ENCODE peak calls at places on chromosomes 13 and 19, in seven cellular contexts. Z, U, B, C, W, Y and K are unnamed samples. For H3K4me1, the result is how much of the 10 kb centered on the place peaks cover.

GRCh38 chr13:67833564-67833963 is 603.4 kb upstream of the PCDH9 start:
- ATAC-seq in Z (no peak), U (no peak), B (no peak), C (no peak), W (no peak), Y (no peak), K (no peak)

GRCh38 chr19:49431330-49431749 is 6.2 kb downstream of the GFY start:
- ATAC-seq in Z (no peak), U (no peak), B (no peak), C (no peak), W (peak), Y (no peak), K (no peak)

GRCh38 chr13:78372581-78372980 is 230.8 kb downstream of the POU4F1 start:
- ATAC-seq in Z (no peak), U (no peak), B (no peak), C (no peak), W (no peak), Y (no peak), K (peak)

GRCh38 chr13:51237887-51238286 is 15.7 kb downstream of the FAM124A start:
- ATAC-seq in Z (no peak), U (no peak), B (no peak), C (no peak), W (no peak), Y (no peak), K (no peak)

GRCh38 chr13:51826606-51827005 is 18.4 kb downstream of the TMEM272 start:
- ATAC-seq in Z (no peak), U (no peak), B (no peak), C (no peak), W (no peak), Y (no peak), K (peak)

GRCh38 chr13:94093652-94094310 is 385.7 kb downstream of the DCT start:
- ATAC-seq in Z (no peak), U (no peak), B (no peak), C (no peak), W (no peak), Y (no peak), K (no peak)

GRCh38 chr13:42048323-42048624 is 174 bp upstream of the DGKH start:
- ATAC-seq in Z (peak), U (peak), B (peak), C (no peak), W (peak), Y (peak), K (peak)

GRCh38 chr19:1606138-1606651 is 933 bp upstream of the UQCR11 start:
- ATAC-seq in Z (no peak), U (peak), B (no peak), C (no peak), W (no peak), Y (peak), K (peak)

GRCh38 chr13:21221268-21221667 is 44.8 kb downstream of the MRPL57 start:
- ATAC-seq in Z (no peak), U (no peak), B (no peak), C (no peak), W (no peak), Y (no peak), K (no peak)

GRCh38 chr19:17081672-17082630 is 6.4 kb downstream of the MYO9B start:
- ATAC-seq in Z (no peak), U (no peak), B (no peak), C (no peak), W (no peak), Y (no peak), K (no peak)

GRCh38 chr13:41919031-41919740 is 41.7 kb downstream of the VWA8 start:
- ATAC-seq in Z (peak), U (peak), B (peak), C (no peak), W (peak), Y (peak), K (no peak)

GRCh38 chr13:28622286-28622685 is 36.6 kb upstream of the POMP start:
- ATAC-seq in Z (no peak), U (no peak), B (no peak), C (peak), W (no peak), Y (no peak), K (peak)

GRCh38 chr13:47835470-47836228 is 165.4 kb downstream of the SUCLA2 start:
- ATAC-seq in Z (peak), U (no peak), B (no peak), C (no peak), W (no peak), Y (no peak), K (no peak)

GRCh38 chr13:112143046-112143752 is 76.2 kb downstream of the SOX1 start:
- ATAC-seq in Z (no peak), U (no peak), B (no peak), C (no peak), W (no peak), Y (no peak), K (no peak)

GRCh38 chr13:46109451-46109850 is 4.6 kb upstream of the CPB2 start:
- ATAC-seq in Z (no peak), U (peak), B (no peak), C (no peak), W (no peak), Y (no peak), K (no peak)

GRCh38 chr13:75321084-75321483 is 160.9 kb downstream of the TBC1D4 start:
- ATAC-seq in Z (no peak), U (no peak), B (no peak), C (no peak), W (no peak), Y (no peak), K (no peak)

DNA sequence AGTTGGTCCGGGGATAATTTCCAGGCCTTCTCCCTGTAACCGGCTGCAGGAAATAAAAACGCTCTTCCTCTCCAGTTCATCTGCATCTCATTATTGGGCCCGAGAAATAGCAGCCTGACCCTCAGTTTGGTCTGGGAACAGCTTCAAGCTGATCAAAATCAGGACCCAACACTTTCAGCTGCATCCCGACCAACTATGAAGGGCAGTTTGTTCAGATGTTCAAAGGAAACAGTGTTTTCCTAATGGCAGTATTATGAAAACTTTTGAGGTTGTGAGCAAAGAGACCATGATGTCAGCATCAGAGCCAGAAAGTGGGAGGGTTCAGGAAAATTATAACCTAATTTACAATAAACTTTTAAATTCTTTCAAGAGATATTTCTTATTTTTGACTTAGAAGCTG is 35.7 kb downstream of the STK24 start:
- ATAC-seq in Z (no peak), U (no peak), B (no peak), C (no peak), W (no peak), Y (no peak), K (no peak)
- H3K4me1 ChIP-seq in Z (under half), U (half or more), B (under half), C (under half), W (under half), Y (half or more), K (under half)

DNA sequence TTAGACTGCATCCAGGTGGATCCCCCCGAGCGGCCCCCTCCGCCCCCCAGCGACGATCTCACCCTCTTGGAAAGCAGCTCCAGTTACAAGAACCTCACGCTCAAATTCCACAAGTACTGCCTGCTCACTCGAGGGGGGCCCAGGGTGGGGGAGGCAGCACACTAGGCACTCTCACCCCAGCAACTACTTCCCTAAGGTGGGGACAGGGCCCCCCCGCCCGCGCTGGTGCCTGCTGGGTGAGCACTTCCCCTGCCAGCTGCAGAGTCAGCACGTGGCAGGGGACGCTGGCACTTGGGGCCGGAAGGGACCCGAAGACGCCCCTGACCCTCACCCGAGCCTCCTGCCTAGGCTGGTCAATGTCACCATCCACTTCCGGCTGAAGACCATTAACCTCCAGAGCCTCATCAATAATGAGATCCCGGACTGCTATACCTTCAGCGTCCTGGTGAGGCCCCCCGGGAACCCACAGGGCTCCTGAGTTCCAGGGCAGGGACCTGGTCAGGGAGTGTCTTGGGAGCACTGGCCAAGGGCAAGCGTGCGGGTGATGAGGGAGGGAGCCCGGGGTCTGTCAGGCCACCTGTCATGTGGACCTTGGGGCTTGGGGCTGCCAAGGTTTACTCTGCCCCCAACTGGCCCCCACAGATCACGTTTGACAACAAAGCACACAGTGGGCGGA is 5.2 kb downstream of the MCOLN1 start:
- ATAC-seq in Z (no peak), U (no peak), B (no peak), C (no peak), W (no peak), Y (no peak), K (peak)
- TF ChIP-seq POLR2AphosphoS5 in Z (no peak), U (no peak), B (no peak), C (no peak), W (no peak), Y (no peak), K (no peak)

GRCh38 chr19:48254529-48254970 is 1.2 kb downstream of the CARD8 start:
- ATAC-seq in Z (no peak), U (no peak), B (no peak), C (no peak), W (no peak), Y (no peak), K (no peak)
- H3K4me1 ChIP-seq in Z (under half), U (under half), B (under half), C (half or more), W (under half), Y (under half), K (under half)

DNA sequence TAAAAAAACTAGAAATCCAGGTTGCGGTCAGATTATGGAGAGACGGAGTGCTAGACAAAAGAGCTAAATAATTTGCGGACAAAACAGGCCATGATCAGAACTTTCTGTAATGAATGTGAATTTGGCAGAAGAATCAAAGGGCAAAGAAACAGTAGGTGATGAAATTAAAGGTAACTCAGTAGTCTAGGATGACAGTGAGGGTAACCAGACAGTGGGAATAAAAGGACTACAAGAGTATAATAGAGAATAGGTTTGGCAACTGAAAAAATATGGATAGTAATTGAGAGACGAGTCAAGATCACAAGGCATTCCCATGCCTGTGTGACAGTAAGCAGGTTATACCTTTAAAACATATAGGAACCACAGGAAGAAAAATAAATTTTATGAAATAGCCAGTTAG is 35.9 kb downstream of the CAB39L start:
- ATAC-seq in Z (no peak), U (no peak), B (no peak), C (no peak), W (no peak), Y (no peak), K (no peak)
- TF ChIP-seq POLR2AphosphoS5 in Z (no peak), U (no peak), B (no peak), C (no peak), W (no peak), Y (no peak), K (no peak)

DNA sequence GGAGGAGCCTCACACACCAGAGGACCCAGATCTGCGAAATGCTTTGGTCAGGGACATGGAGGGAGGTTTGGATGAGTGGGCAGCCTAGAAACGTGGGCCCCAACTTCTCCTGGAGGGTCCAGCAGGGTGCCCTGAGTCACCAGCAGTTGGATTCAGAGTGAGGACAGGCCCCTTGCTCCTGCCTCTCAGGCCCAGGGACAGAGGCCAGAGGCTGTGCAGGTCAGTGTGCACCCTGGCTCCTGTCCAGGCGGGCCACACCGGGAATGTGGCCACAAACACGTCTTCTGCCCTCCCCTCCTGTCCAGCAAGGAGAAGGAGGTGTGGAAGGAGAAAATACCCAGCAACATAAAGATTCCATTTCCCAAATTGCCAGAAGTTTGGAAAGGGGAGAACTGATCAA is 19.4 kb downstream of the IRS2 start:
- ATAC-seq in Z (no peak), U (no peak), B (no peak), C (no peak), W (no peak), Y (no peak), K (no peak)
- H3K4me1 ChIP-seq in Z (under half), U (under half), B (under half), C (under half), W (under half), Y (under half), K (under half)

GRCh38 chr19:58559275-58560006 is 1.0 kb upstream of the UBE2M start:
- ATAC-seq in Z (peak), U (peak), B (peak), C (peak), W (peak), Y (peak), K (peak)
- TF ChIP-seq POLR2AphosphoS5 in Z (peak), U (peak), B (peak), C (peak), W (peak), Y (peak), K (peak)

DNA sequence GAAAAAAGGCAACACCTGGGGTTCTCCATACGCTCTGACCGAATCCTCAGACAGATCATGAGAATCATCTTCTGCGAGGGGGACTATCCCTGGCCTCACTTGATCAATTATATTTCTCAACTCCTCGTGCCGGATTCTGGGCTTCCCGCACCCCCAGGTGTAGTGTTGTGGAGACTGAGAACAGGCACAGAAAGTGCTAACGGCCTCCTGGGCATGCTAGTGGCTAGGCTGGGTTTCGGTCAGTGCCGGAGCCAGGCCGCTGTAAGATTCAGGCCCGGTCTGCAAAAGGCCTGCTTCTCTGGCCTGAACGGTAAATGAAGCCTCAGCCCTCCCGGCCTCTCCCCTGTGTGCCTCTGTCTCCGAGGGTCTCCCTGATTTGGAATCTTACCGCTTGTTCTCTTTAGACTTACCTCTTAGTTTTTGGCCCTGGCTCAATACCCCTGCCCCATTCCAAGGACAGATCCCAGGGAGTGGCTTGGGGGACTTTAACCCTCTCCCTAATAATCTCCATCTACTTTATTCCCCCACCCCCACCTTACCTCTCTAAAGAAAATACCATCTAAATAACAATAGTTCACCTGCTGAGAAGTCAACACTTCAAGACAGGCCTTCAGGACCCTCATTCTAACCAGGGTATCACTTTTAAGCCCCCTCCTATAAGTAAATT is 79.0 kb upstream of the MEDAG start:
- ATAC-seq in Z (no peak), U (no peak), B (no peak), C (no peak), W (no peak), Y (peak), K (no peak)
- H3K4me1 ChIP-seq in Z (under half), U (half or more), B (under half), C (under half), W (under half), Y (under half), K (under half)

GRCh38 chr19:5126498-5127223 is 157.7 kb downstream of the KDM4B start:
- ATAC-seq in Z (no peak), U (no peak), B (no peak), C (no peak), W (no peak), Y (no peak), K (no peak)
- TF ChIP-seq POLR2AphosphoS5 in Z (no peak), U (no peak), B (no peak), C (no peak), W (no peak), Y (no peak), K (no peak)

DNA sequence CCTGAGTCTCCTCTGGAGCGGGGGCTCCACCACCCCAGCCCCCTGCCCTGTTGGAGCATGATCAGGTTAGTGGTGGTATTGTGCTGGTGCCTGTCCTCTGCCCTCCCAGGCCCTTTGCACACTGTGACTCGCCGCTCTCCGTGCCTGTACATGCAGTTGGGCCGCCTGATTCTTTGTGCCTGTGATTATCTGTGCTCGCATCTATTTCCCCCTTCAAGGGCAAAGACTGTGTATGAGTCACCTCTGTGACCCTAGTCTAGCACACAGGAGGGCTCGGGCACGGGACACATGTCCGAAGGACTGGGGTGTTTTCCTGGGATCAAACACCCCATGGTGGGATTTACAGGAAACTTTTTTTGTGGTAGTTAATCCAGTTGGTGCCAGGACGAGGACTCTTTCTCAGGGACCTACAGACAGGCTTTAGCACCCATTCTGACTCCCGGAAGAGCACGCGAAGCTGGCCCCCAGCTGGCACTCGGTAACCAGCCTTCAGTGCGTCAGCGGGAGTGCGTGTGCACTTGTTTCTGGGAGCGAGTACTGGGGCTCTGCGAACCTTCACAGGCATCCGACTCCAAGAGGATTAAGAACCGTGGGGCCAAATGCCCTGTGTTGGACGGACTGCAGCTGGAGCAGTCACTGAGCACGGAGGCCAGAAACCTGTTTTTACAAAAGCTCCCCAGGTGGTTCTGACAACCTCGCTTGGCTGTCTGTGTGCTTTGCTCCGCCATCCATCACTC is 6.7 kb downstream of the PPP1R37 start:
- ATAC-seq in Z (peak), U (peak), B (no peak), C (no peak), W (no peak), Y (no peak), K (no peak)
- H3K4me1 ChIP-seq in Z (under half), U (half or more), B (under half), C (half or more), W (under half), Y (under half), K (half or more)

GRCh38 chr19:18846862-18847515 is 15.2 kb downstream of the UPF1 start:
- ATAC-seq in Z (peak), U (peak), B (peak), C (peak), W (peak), Y (peak), K (peak)
- TF ChIP-seq POLR2AphosphoS5 in Z (no peak), U (no peak), B (no peak), C (no peak), W (no peak), Y (no peak), K (no peak)